ENCODE peak calls at places on chromosomes 11 and 22, in four cellular contexts. P is K562, D is HCT116, S is HepG2. X is an unnamed sample.

GRCh38 chr11:75380716-75381420 is 18.4 kb upstream of the RPS3 start:
- DNase-seq in D (no peak), P (no peak), S (peak), X (no peak)

GRCh38 chr11:124591430-124591829 is 19.8 kb upstream of the PANX3 start:
- DNase-seq in P (no peak), S (no peak), D (no peak), X (no peak)

GRCh38 chr11:63375434-63375833 is 5.8 kb downstream of the SLC22A9 start:
- DNase-seq in D (no peak), P (no peak), S (no peak), X (no peak)

GRCh38 chr11:11992257-11992690 is 16.2 kb downstream of the DKK3 start:
- DNase-seq in P (no peak), D (no peak), S (peak), X (no peak)

GRCh38 chr11:88188251-88189030 is 13.2 kb upstream of the RAB38 start:
- DNase-seq in S (no peak), D (no peak), P (no peak), X (no peak)

GRCh38 chr11:88313441-88313840 is 24.1 kb downstream of the CTSC start:
- DNase-seq in P (no peak), D (no peak), S (no peak), X (no peak)

GRCh38 chr11:117822031-117822521 is 2.5 kb downstream of the FXYD2 start:
- DNase-seq in D (no peak), P (peak), S (no peak), X (no peak)

GRCh38 chr11:69969890-69970784 is 108.0 kb upstream of the ANO1 start:
- DNase-seq in S (peak), D (no peak), P (peak), X (no peak)

GRCh38 chr11:90243534-90243933 is 20.7 kb upstream of the CHORDC1 start:
- DNase-seq in S (no peak), P (no peak), D (no peak), X (no peak)

GRCh38 chr11:95989216-95989615 is 65.3 kb upstream of the MTMR2 start:
- DNase-seq in S (no peak), D (no peak), P (no peak), X (no peak)

GRCh38 chr11:5280582-5281102 is 10.9 kb upstream of the HBE1 start:
- DNase-seq in D (peak), P (peak), S (peak), X (peak)

GRCh38 chr11:118988280-118988679 is 9.7 kb upstream of the CENATAC start:
- DNase-seq in P (no peak), S (no peak), D (no peak), X (no peak)

GRCh38 chr11:58490827-58491226 is 17.1 kb downstream of the OR5B21 start:
- DNase-seq in S (no peak), D (no peak), P (no peak), X (no peak)

GRCh38 chr11:86746509-86746908 is 53.8 kb upstream of the PRSS23 start:
- DNase-seq in D (no peak), S (no peak), P (no peak), X (no peak)

GRCh38 chr11:63999349-64000025 is 13.2 kb downstream of the OTUB1 start:
- DNase-seq in P (peak), S (no peak), D (no peak), X (no peak)

GRCh38 chr22:30763815-30764686 is 69.4 kb downstream of the OSBP2 start:
- DNase-seq in S (peak), P (peak), D (peak), X (no peak)

GRCh38 chr11:35689081-35689996 is 26.8 kb downstream of the TRIM44 start:
- DNase-seq in D (no peak), P (no peak), S (no peak), X (no peak)

GRCh38 chr11:2265854-2266585 is 4.4 kb downstream of the ASCL2 start:
- DNase-seq in P (no peak), D (no peak), S (no peak), X (no peak)

GRCh38 chr22:47354668-47355387 is 592.4 kb downstream of the TBC1D22A start:
- DNase-seq in D (no peak), P (no peak), S (no peak), X (no peak)

GRCh38 chr11:128356992-128357391 is 230.4 kb downstream of the ETS1 start:
- DNase-seq in D (no peak), S (no peak), P (no peak), X (no peak)

GRCh38 chr11:35031869-35032268 is 107.1 kb upstream of the CD44 start:
- DNase-seq in D (no peak), S (no peak), P (no peak), X (peak)

GRCh38 chr11:45179686-45180085 is 33.2 kb downstream of the PRDM11 start:
- DNase-seq in D (no peak), S (no peak), P (no peak), X (no peak)

GRCh38 chr11:129905402-129905801 is 10.0 kb upstream of the NFRKB start:
- DNase-seq in P (no peak), S (no peak), D (no peak), X (no peak)

GRCh38 chr22:31206896-31207687 is 5.0 kb upstream of the LIMK2 start:
- DNase-seq in S (no peak), P (no peak), D (no peak), X (no peak)

GRCh38 chr11:106161775-106162174 is 84.3 kb downstream of the AASDHPPT start:
- DNase-seq in P (no peak), S (no peak), D (no peak), X (no peak)

GRCh38 chr11:119694334-119694733 is 34.7 kb downstream of the NECTIN1 start:
- DNase-seq in D (no peak), P (no peak), S (peak), X (no peak)

GRCh38 chr22:50422046-50422445 is 52.8 kb downstream of the SBF1 start:
- DNase-seq in S (no peak), D (no peak), P (no peak), X (no peak)

GRCh38 chr11:47357985-47358730 is 5.7 kb upstream of the MYBPC3 start:
- DNase-seq in S (no peak), P (no peak), D (no peak), X (no peak)

GRCh38 chr11:79110796-79111195 is 330.0 kb downstream of the TENM4 start:
- DNase-seq in P (no peak), D (no peak), S (no peak), X (no peak)
- TF ChIP-seq TCF7L2 in P (no peak), D (no peak), S (no peak), X (no peak)

GRCh38 chr22:19696504-19697276 is 17.6 kb upstream of the SEPTIN5 start:
- DNase-seq in P (no peak), S (no peak), D (no peak), X (no peak)
- TF ChIP-seq TCF7L2 in P (no peak), S (no peak), D (no peak), X (no peak)

DNA sequence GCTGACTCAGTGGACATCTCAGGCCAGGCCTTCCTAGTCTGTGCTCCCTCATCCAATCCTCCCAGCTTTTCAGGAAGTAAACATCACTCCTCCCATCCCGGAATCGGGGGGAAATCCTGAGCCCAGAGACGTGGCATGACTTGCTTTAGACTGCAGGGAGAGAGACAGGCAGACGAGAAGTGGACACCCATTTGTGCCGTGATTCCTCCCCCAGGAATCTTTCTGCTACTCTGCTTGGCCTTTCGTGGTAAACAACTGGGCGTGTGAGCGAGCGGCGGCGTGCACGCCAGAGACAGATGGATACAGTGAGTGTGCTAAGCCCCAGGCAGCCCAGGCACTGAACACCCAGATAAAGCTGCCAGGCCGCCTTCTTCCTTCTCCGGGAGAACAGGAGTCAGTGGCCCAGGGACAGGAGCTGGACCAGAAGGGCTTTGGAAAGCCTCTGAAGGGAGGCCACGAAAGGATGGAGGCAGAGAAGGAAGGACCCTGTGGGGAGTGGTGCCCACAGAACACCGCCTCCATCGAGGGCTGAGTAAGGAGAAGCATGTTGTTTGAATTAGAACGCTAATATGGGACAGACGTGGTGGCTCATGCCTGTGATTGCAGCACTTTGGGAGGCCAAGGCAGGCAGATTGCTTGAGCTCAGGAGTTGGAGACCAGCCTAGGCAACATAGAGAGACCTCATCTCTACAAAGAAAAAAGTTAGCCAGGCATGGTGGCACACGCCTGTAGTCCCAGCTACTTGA is 53.0 kb upstream of the PRR5 start:
- DNase-seq in P (no peak), D (no peak), S (no peak), X (no peak)
- TF ChIP-seq TCF7L2 in P (no peak), D (no peak), S (no peak), X (no peak)

GRCh38 chr11:3683039-3683438 is 11.9 kb upstream of the CHRNA10 start:
- DNase-seq in S (no peak), P (peak), D (no peak), X (no peak)
- TF ChIP-seq TCF7L2 in S (no peak), P (no peak), D (no peak), X (no peak)

DNA sequence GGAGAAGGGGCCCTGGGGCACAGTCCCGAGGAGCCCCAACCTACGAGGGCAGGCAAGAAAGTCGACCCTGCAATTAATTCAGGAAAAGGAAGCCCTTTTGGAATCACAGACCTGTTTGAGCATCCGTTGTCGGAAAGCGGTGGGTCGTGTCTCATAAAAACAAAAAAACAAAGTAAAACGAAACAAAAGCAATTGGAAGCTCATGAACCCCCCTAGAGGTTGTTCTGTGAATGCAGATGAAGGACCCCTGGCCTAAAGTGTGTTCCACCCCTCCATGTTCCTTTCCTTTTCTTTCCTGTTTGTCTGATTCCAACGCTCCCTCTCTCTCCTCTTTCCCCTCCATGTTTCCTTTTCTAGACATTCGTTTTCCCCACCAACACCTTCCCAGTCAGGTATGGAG is 203.7 kb downstream of the GRIK4 start:
- DNase-seq in S (peak), D (no peak), P (peak), X (no peak)
- TF ChIP-seq TCF7L2 in S (no peak), D (no peak), P (no peak), X (no peak)

GRCh38 chr11:36818410-36818809 is 220.4 kb upstream of the RAG2 start:
- DNase-seq in P (no peak), D (peak), S (no peak), X (no peak)
- TF ChIP-seq TCF7L2 in P (no peak), D (no peak), S (no peak), X (no peak)

GRCh38 chr11:76752321-76753175 is 30.6 kb upstream of the TSKU start:
- DNase-seq in D (no peak), P (peak), S (no peak), X (no peak)
- TF ChIP-seq TCF7L2 in D (no peak), P (no peak), S (no peak), X (no peak)

GRCh38 chr22:20516399-20516798 is 9.0 kb downstream of the MED15 start:
- DNase-seq in P (no peak), S (no peak), D (no peak), X (no peak)

GRCh38 chr22:20517422-20517821 is 10.0 kb downstream of the MED15 start:
- DNase-seq in D (no peak), S (no peak), P (peak), X (no peak)

GRCh38 chr22:20517841-20518592 is 10.6 kb downstream of the MED15 start:
- DNase-seq in D (no peak), P (peak), S (no peak), X (no peak)

GRCh38 chr22:20511578-20512259 is 4.3 kb downstream of the MED15 start:
- DNase-seq in P (peak), S (no peak), D (no peak), X (no peak)

DNA sequence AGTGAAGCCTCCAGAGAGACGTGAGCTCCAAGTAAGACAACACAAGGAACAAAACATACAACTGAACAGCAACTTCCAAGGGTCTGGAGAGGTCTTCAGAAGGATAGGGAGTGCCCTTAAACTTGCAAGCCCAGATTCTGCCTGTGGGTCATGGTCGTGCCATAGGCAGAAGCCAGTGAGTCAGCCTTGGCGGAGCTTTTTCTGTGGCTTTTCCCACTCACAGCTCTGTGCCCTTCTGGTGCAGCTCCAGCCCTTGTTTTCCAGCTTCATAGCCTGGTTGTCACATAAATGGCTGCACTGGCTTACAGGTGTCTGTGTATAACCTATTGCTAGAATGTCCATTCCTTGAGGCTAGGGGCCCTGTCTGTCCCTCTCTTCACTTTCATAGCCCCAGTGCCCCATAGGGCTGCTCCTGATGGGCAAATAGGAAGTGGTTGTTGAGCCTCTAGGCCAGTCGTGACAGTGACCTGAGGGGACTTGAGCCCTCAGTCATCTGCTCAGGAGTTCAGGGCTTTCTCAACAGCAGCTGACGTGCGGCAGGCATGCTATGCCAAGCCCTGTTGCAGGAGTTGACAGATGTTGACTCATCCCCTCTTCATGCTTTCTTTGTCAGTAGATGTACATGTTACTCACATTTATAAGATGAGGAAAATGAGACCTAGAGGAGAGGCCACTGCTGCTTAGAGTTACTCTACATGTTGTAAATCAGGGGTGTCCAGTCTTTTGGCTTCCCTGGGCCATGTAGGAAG is 7.4 kb downstream of the MED15 start:
- DNase-seq in D (no peak), P (no peak), S (no peak), X (no peak)
- TF ChIP-seq TCF7L2 in D (no peak), P (no peak), S (no peak), X (no peak)